ENCODE peak calls at places on chromosomes 5 and 9, in eight cellular contexts. Y is pons; W is effector memory CD4-positive, alpha-beta T cell; F is GDM1; Z is HS-27A; G is T-helper 2 cell treated with Interferon-gamma antibody and Interleukin-4, amounts not matched to agents 5 μg/mL and 100 μg/mL, for 36 hours; J is stimulated activated CD8-positive, alpha-beta memory T cell treated with anti-CD3 and anti-CD28 coated beads, Interleukin-4, amount 100 ng/mL, for 4 hours; X is brain microvascular endothelial cell. N is an unnamed sample.

GRCh38 chr5:180090098-180090768 is 18.7 kb upstream of the RNF130 start:
- DNase-seq in Y (peak; percentile 35), W (peak; percentile 66), F (peak; percentile 45), Z (no peak), G (peak; percentile 75), J (peak; percentile 50), X (peak; percentile 56), N (no peak)

GRCh38 chr5:89351232-89351631 is 468.2 kb upstream of the MEF2C start:
- DNase-seq in Y (no peak), W (no peak), F (no peak), Z (no peak), G (no peak), J (no peak), X (peak; percentile 71), N (peak; percentile 14)

GRCh38 chr5:5584751-5585150 is 162.3 kb downstream of the ICE1 start:
- DNase-seq in Y (no peak), W (no peak), F (no peak), Z (no peak), G (no peak), J (no peak), X (no peak), N (no peak)

GRCh38 chr9:8531831-8532230 is 732.3 kb upstream of the DMAC1 start:
- DNase-seq in Y (no peak), W (no peak), F (no peak), Z (no peak), G (no peak), J (no peak), X (no peak), N (no peak)

GRCh38 chr5:176796411-176796810 is 13.9 kb upstream of the UNC5A start:
- DNase-seq in Y (no peak), W (no peak), F (no peak), Z (no peak), G (no peak), J (no peak), X (no peak), N (no peak)

GRCh38 chr9:89885156-89885555 is 280.3 kb downstream of the GADD45G start:
- DNase-seq in Y (no peak), W (no peak), F (no peak), Z (no peak), G (no peak), J (no peak), X (no peak), N (no peak)

GRCh38 chr9:89323257-89323841 is 5.0 kb downstream of the SECISBP2 start:
- DNase-seq in Y (no peak), W (no peak), F (no peak), Z (no peak), G (no peak), J (no peak), X (no peak), N (no peak)

GRCh38 chr5:142426676-142427364 is 102.0 kb upstream of the SPRY4 start:
- DNase-seq in Y (no peak), W (no peak), F (no peak), Z (no peak), G (no peak), J (no peak), X (peak; percentile 81), N (no peak)

GRCh38 chr9:21070171-21070571 is 7.6 kb downstream of the IFNB1 start:
- DNase-seq in Y (peak; percentile 64), W (no peak), F (peak; percentile 58), Z (peak; percentile 64), G (no peak), J (no peak), X (peak; percentile 94), N (peak; percentile 72)

GRCh38 chr5:30548580-30549305 is 644.7 kb upstream of the CDH6 start:
- DNase-seq in Y (no peak), W (no peak), F (no peak), Z (no peak), G (no peak), J (no peak), X (no peak), N (no peak)

GRCh38 chr9:69546265-69546664 is 125.9 kb downstream of the APBA1 start:
- DNase-seq in Y (peak; percentile 25), W (no peak), F (no peak), Z (no peak), G (no peak), J (no peak), X (no peak), N (no peak)

GRCh38 chr9:91474656-91475055 is 51.0 kb upstream of the NFIL3 start:
- DNase-seq in Y (no peak), W (no peak), F (no peak), Z (no peak), G (no peak), J (no peak), X (peak; percentile 43), N (no peak)

GRCh38 chr5:169933127-169933526 is 47.2 kb downstream of the INSYN2B start:
- DNase-seq in Y (no peak), W (no peak), F (no peak), Z (no peak), G (no peak), J (no peak), X (no peak), N (no peak)

GRCh38 chr5:147369742-147370374 is 135.0 kb downstream of the STK32A start:
- DNase-seq in Y (peak; percentile 34), W (no peak), F (no peak), Z (no peak), G (no peak), J (no peak), X (no peak), N (no peak)

GRCh38 chr5:149166128-149166527 is 24.8 kb downstream of the ABLIM3 start:
- DNase-seq in Y (no peak), W (no peak), F (no peak), Z (no peak), G (no peak), J (no peak), X (no peak), N (no peak)

GRCh38 chr9:37327553-37327952 is 94.9 kb upstream of the GRHPR start:
- DNase-seq in Y (no peak), W (no peak), F (no peak), Z (no peak), G (no peak), J (no peak), X (no peak), N (no peak)

GRCh38 chr9:20271107-20271506 is 351.2 kb downstream of the MLLT3 start:
- DNase-seq in Y (no peak), W (no peak), F (no peak), Z (no peak), G (no peak), J (no peak), X (no peak), N (no peak)

GRCh38 chr5:157506981-157507780 is 47.2 kb downstream of the NIPAL4 start:
- DNase-seq in Y (no peak), W (no peak), F (no peak), Z (no peak), G (no peak), J (no peak), X (no peak), N (no peak)

GRCh38 chr9:132181796-132182521 is 20.1 kb downstream of the NTNG2 start:
- DNase-seq in Y (peak; percentile 56), W (no peak), F (no peak), Z (no peak), G (no peak), J (no peak), X (no peak), N (no peak)

GRCh38 chr5:39198080-39198479 is 21.3 kb downstream of the FYB1 start:
- DNase-seq in Y (no peak), W (no peak), F (no peak), Z (no peak), G (no peak), J (no peak), X (peak; percentile 56), N (no peak)

GRCh38 chr9:91421022-91421765 is 2.4 kb downstream of the NFIL3 start:
- DNase-seq in Y (no peak), W (no peak), F (no peak), Z (no peak), G (peak; percentile 24), J (no peak), X (peak; percentile 10), N (no peak)

GRCh38 chr5:178641711-178642110 is 14.9 kb upstream of the CLK4 start:
- DNase-seq in Y (no peak), W (no peak), F (no peak), Z (no peak), G (no peak), J (no peak), X (no peak), N (no peak)

GRCh38 chr5:101431201-101431600 is 528.1 kb upstream of the ST8SIA4 start:
- DNase-seq in Y (no peak), W (no peak), F (no peak), Z (no peak), G (no peak), J (no peak), X (no peak), N (no peak)

GRCh38 chr9:98236881-98237487 is 18.5 kb downstream of the TBC1D2 start:
- DNase-seq in Y (no peak), W (no peak), F (no peak), Z (no peak), G (no peak), J (no peak), X (no peak), N (no peak)

GRCh38 chr5:126780165-126780827 is 3.4 kb downstream of the LMNB1 start:
- DNase-seq in Y (peak; percentile 88), W (peak; percentile 28), F (peak; percentile 26), Z (no peak), G (peak; percentile 47), J (no peak), X (peak; percentile 69), N (peak; percentile 41)

GRCh38 chr5:132947661-132948060 is 15.8 kb downstream of the AFF4 start:
- DNase-seq in Y (no peak), W (no peak), F (no peak), Z (no peak), G (no peak), J (no peak), X (no peak), N (no peak)

GRCh38 chr9:81113408-81114124 is 575.8 kb downstream of the TLE1 start:
- DNase-seq in Y (peak; percentile 87), W (no peak), F (peak; percentile 79), Z (no peak), G (no peak), J (no peak), X (no peak), N (no peak)

GRCh38 chr5:122586351-122586750 is 188.5 kb upstream of the SNX2 start:
- DNase-seq in Y (no peak), W (no peak), F (no peak), Z (peak; percentile 35), G (no peak), J (no peak), X (peak; percentile 64), N (no peak)

GRCh38 chr9:113548221-113549041 is 84.9 kb downstream of the RGS3 start:
- DNase-seq in Y (peak; percentile 68), W (no peak), F (peak; percentile 30), Z (no peak), G (peak; percentile 49), J (peak; percentile 21), X (peak; percentile 30), N (no peak)

GRCh38 chr9:3241290-3241689 is 284.5 kb downstream of the RFX3 start:
- DNase-seq in Y (peak; percentile 12), W (no peak), F (no peak), Z (no peak), G (no peak), J (no peak), X (peak; percentile 24), N (no peak)

GRCh38 chr5:96146675-96147074 is 185.0 kb upstream of the ELL2 start:
- DNase-seq in Y (peak; percentile 81), W (no peak), F (peak; percentile 61), Z (no peak), G (no peak), J (no peak), X (peak; percentile 27), N (peak; percentile 54)

N was measured in AG09319.